ENCODE peak calls at places on chromosomes 16 and 17, in five cellular contexts. I is NCI-H460, H is EL, A is T-helper 9 cell, K is type B pancreatic cell. U is an unnamed sample.

GRCh38 chr16:59597269-59597668 is 863.2 kb upstream of the GOT2 start:
- DNase-seq in I (no peak), H (peak), A (no peak), K (no peak), U (no peak)

GRCh38 chr17:65593092-65593869 is 31.8 kb upstream of the AXIN2 start:
- DNase-seq in I (no peak), H (no peak), A (no peak), K (no peak), U (no peak)

GRCh38 chr17:82561429-82562035 is 42.0 kb downstream of the FOXK2 start:
- DNase-seq in I (no peak), H (no peak), A (no peak), K (no peak), U (no peak)

GRCh38 chr17:44473367-44473766 is 29.8 kb downstream of the GPATCH8 start:
- DNase-seq in I (no peak), H (no peak), A (no peak), K (no peak), U (no peak)

GRCh38 chr16:27441276-27441675 is 39.3 kb downstream of the IL21R start:
- DNase-seq in I (no peak), H (no peak), A (no peak), K (no peak), U (no peak)

GRCh38 chr17:50703162-50703561 is 4.6 kb downstream of the ANKRD40 start:
- DNase-seq in I (no peak), H (no peak), A (no peak), K (no peak), U (no peak)

GRCh38 chr17:61476476-61477203 is 24.4 kb downstream of the TBX4 start:
- DNase-seq in I (no peak), H (no peak), A (no peak), K (no peak), U (no peak)

GRCh38 chr16:65119905-65120341 is 1.9 kb downstream of the CDH11 start:
- DNase-seq in I (no peak), H (peak), A (no peak), K (no peak), U (peak)

GRCh38 chr16:54647731-54648221 is 282.9 kb upstream of the IRX5 start:
- DNase-seq in I (no peak), H (no peak), A (no peak), K (no peak), U (no peak)

GRCh38 chr17:42340691-42341127 is 47.5 kb downstream of the STAT3 start:
- DNase-seq in I (no peak), H (peak), A (no peak), K (no peak), U (no peak)

GRCh38 chr16:66561381-66562080 is 4.7 kb upstream of the CMTM1 start:
- DNase-seq in I (no peak), H (no peak), A (no peak), K (no peak), U (no peak)

GRCh38 chr17:38425744-38426143 is 2.5 kb upstream of the ARHGAP23 start:
- DNase-seq in I (no peak), H (peak), A (no peak), K (no peak), U (no peak)

GRCh38 chr16:86532526-86532815 is 22.1 kb downstream of the FOXF1 start:
- DNase-seq in I (no peak), H (no peak), A (no peak), K (no peak), U (no peak)

GRCh38 chr17:35799942-35800341 is 4.5 kb upstream of the MMP28 start:
- DNase-seq in I (no peak), H (peak), A (no peak), K (no peak), U (peak)

GRCh38 chr17:3976675-3977171 is 12.5 kb upstream of the ATP2A3 start:
- DNase-seq in I (no peak), H (no peak), A (no peak), K (no peak), U (peak)

GRCh38 chr17:28755486-28755885 is 11.7 kb downstream of the TRAF4 start:
- DNase-seq in I (no peak), H (peak), A (no peak), K (no peak), U (no peak)

GRCh38 chr17:48241770-48242497 is 134.4 kb downstream of the SNX11 start:
- DNase-seq in I (no peak), H (no peak), A (no peak), K (no peak), U (no peak)

GRCh38 chr16:12760819-12761611 is 42.7 kb downstream of the CPPED1 start:
- DNase-seq in I (no peak), H (no peak), A (no peak), K (no peak), U (no peak)

GRCh38 chr17:75487351-75488070 is 27.8 kb downstream of the CASKIN2 start:
- DNase-seq in I (no peak), H (no peak), A (peak), K (no peak), U (peak)

GRCh38 chr16:13885700-13886099 is 34.3 kb upstream of the ERCC4 start:
- DNase-seq in I (no peak), H (no peak), A (no peak), K (no peak), U (no peak)

GRCh38 chr16:86368261-86368660 is 142.1 kb upstream of the FOXF1 start:
- DNase-seq in I (no peak), H (no peak), A (no peak), K (no peak), U (no peak)

GRCh38 chr16:30053376-30054015 is 12.1 kb upstream of the ALDOA start:
- DNase-seq in I (no peak), H (peak), A (no peak), K (no peak), U (no peak)

GRCh38 chr16:56263711-56264608 is 72.7 kb downstream of the GNAO1 start:
- DNase-seq in I (no peak), H (no peak), A (no peak), K (no peak), U (no peak)

GRCh38 chr17:77905766-77906165 is 52.7 kb upstream of the TNRC6C start:
- DNase-seq in I (no peak), H (no peak), A (no peak), K (no peak), U (no peak)

GRCh38 chr17:47230864-47231263 is 21.7 kb downstream of the MYL4 start:
- DNase-seq in I (no peak), H (no peak), A (no peak), K (no peak), U (no peak)

GRCh38 chr17:11948791-11949190 is 48.5 kb downstream of the ZNF18 start:
- DNase-seq in I (no peak), H (peak), A (no peak), K (no peak), U (no peak)

GRCh38 chr17:76485569-76485968 is 15.7 kb downstream of the RHBDF2 start:
- DNase-seq in I (no peak), H (no peak), A (no peak), K (no peak), U (peak)

GRCh38 chr17:41689497-41690299 is 1.0 kb downstream of the EIF1 start:
- DNase-seq in I (peak), H (peak), A (no peak), K (no peak), U (peak)

GRCh38 chr16:6428861-6429260 is 903.8 kb upstream of the RBFOX1 start:
- DNase-seq in I (no peak), H (no peak), A (no peak), K (no peak), U (no peak)

GRCh38 chr16:48317614-48318013 is 67.6 kb downstream of the SIAH1 start:
- DNase-seq in I (no peak), H (peak), A (no peak), K (no peak), U (no peak)

GRCh38 chr17:47811709-47812108 is 9.9 kb downstream of the OSBPL7 start:
- DNase-seq in I (no peak), H (no peak), A (no peak), K (no peak), U (no peak)

U was measured in G401.